ENCODE peak calls at places on chromosomes 7 and 10, in four cellular contexts. G is hypothalamus, A is dermis microvascular lymphatic vessel endothelial cell, S is tibial artery. M is an unnamed sample.

GRCh38 chr7:79714081-79714480 is 260.6 kb upstream of the MAGI2 start:
- DNase-seq in G (no peak), A (no peak), S (no peak), M (no peak)

GRCh38 chr10:131433566-131433965 is 122.0 kb upstream of the TCERG1L start:
- DNase-seq in G (no peak), A (no peak), S (no peak), M (no peak)

GRCh38 chr7:135923700-135924261 is 53.4 kb downstream of the MTPN start:
- DNase-seq in G (no peak), A (peak), S (no peak), M (peak)

GRCh38 chr10:132498562-132499366 is 38.8 kb upstream of the INPP5A start:
- DNase-seq in G (no peak), A (no peak), S (no peak), M (no peak)

GRCh38 chr7:40300146-40300655 is 165.4 kb downstream of the SUGCT start:
- DNase-seq in G (no peak), A (no peak), S (no peak), M (no peak)

GRCh38 chr10:33321516-33321915 is 13.0 kb downstream of the NRP1 start:
- DNase-seq in G (no peak), A (no peak), S (no peak), M (no peak)

GRCh38 chr7:135420786-135421185 is 89.1 kb downstream of the CNOT4 start:
- DNase-seq in G (no peak), A (no peak), S (no peak), M (no peak)

GRCh38 chr10:31032515-31033132 is 959 bp upstream of the ZNF438 start:
- DNase-seq in G (no peak), A (no peak), S (no peak), M (no peak)

GRCh38 chr7:80136276-80137045 is 1.8 kb downstream of the GNAI1 start:
- DNase-seq in G (no peak), A (peak), S (no peak), M (peak)

GRCh38 chr10:71213761-71214440 is 1.5 kb downstream of the UNC5B start:
- DNase-seq in G (no peak), A (peak), S (peak), M (peak)

GRCh38 chr10:71087622-71088021 is 124.7 kb upstream of the UNC5B start:
- DNase-seq in G (no peak), A (no peak), S (peak), M (no peak)

GRCh38 chr7:1114088-1114487 is 26.2 kb downstream of the GPER1 start:
- DNase-seq in G (no peak), A (no peak), S (no peak), M (no peak)

GRCh38 chr10:132299381-132300336 is 8.1 kb downstream of the STK32C start:
- DNase-seq in G (no peak), A (no peak), S (peak), M (no peak)

GRCh38 chr7:144526912-144527610 is 123.6 kb upstream of the NOBOX start:
- DNase-seq in G (no peak), A (no peak), S (no peak), M (no peak)

GRCh38 chr10:79488303-79488702 is 24.0 kb upstream of the EIF5AL1 start:
- DNase-seq in G (no peak), A (no peak), S (peak), M (no peak)

GRCh38 chr10:48464871-48465736 is 139.8 kb downstream of the ARHGAP22 start:
- DNase-seq in G (no peak), A (no peak), S (no peak), M (no peak)

GRCh38 chr10:43692051-43692825 is 43.6 kb upstream of the ZNF32 start:
- DNase-seq in G (no peak), A (no peak), S (no peak), M (no peak)

GRCh38 chr10:70425096-70425495 is 16.4 kb downstream of the NODAL start:
- DNase-seq in G (no peak), A (no peak), S (no peak), M (no peak)

GRCh38 chr10:58362026-58362799 is 23.0 kb upstream of the TFAM start:
- DNase-seq in G (no peak), A (no peak), S (no peak), M (peak)

GRCh38 chr7:64876792-64877713 is 26.0 kb upstream of the ZNF273 start:
- DNase-seq in G (peak), A (peak), S (peak), M (no peak)

GRCh38 chr10:102003541-102003940 is 52.4 kb downstream of the ARMH3 start:
- DNase-seq in G (no peak), A (no peak), S (no peak), M (no peak)

GRCh38 chr10:79221110-79222051 is 125.9 kb upstream of the PPIF start:
- DNase-seq in G (no peak), A (peak), S (peak), M (peak)

GRCh38 chr10:34760606-34761005 is 54.5 kb downstream of the PARD3 start:
- DNase-seq in G (no peak), A (no peak), S (no peak), M (no peak)

GRCh38 chr10:80015911-80016590 is 62.4 kb upstream of the TMEM254 start:
- DNase-seq in G (no peak), A (no peak), S (no peak), M (no peak)

GRCh38 chr10:101226506-101226887 is 2.8 kb downstream of the LBX1 start:
- DNase-seq in G (no peak), A (no peak), S (no peak), M (no peak)

GRCh38 chr7:47552631-47553030 is 29.3 kb downstream of the TNS3 start:
- DNase-seq in G (no peak), A (no peak), S (no peak), M (no peak)

GRCh38 chr7:113491305-113491704 is 373.0 kb upstream of the SMIM30 start:
- DNase-seq in G (no peak), A (no peak), S (no peak), M (no peak)

GRCh38 chr10:43735907-43736306 is 87.2 kb upstream of the ZNF32 start:
- DNase-seq in G (no peak), A (no peak), S (no peak), M (no peak)

GRCh38 chr7:115117748-115118147 is 195.9 kb downstream of the MDFIC start:
- DNase-seq in G (no peak), A (no peak), S (no peak), M (no peak)

M was measured in endothelial cell of umbilical vein.